ENCODE peak calls at places on chromosome 6, in five cellular contexts. V is central memory CD8-positive, alpha-beta T cell; G is stimulated activated naive B cell treated with anti-CD40 and anti-IgM and Interleukin-4, amounts not matched to agents 10 μg/mL and 1 μg/mL and 100 μg/mL, for 72 hours; D is activated B cell treated with CpG ODN at 0.5 μM for 24 hours; W is activated CD8-positive, alpha-beta T cell treated with anti-CD3 and anti-CD28 coated beads, Interleukin-2, amount 10 ng/mL, durations not matched to agents 7 days and 5 days. S is an unnamed sample.

GRCh38 chr6:9140861-9141534 is 705.7 kb upstream of the SLC35B3 start:
- ATAC-seq in V (no peak), G (no peak), D (no peak), W (no peak), S (no peak)

GRCh38 chr6:56684342-56685101 is 41.8 kb upstream of the DST start:
- ATAC-seq in V (no peak), G (no peak), D (no peak), W (no peak), S (no peak)

GRCh38 chr6:163318071-163318786 is 96.3 kb upstream of the QKI start:
- ATAC-seq in V (no peak), G (no peak), D (no peak), W (no peak), S (no peak)

GRCh38 chr6:166714581-166714980 is 87.5 kb upstream of the RPS6KA2 start:
- ATAC-seq in V (no peak), G (no peak), D (no peak), W (no peak), S (no peak)

GRCh38 chr6:90885611-90886056 is 298.8 kb upstream of the MAP3K7 start:
- ATAC-seq in V (no peak), G (no peak), D (no peak), W (no peak), S (no peak)

GRCh38 chr6:166500246-166500645 is 86.2 kb downstream of the RAMACL start:
- ATAC-seq in V (no peak), G (peak; percentile 12), D (no peak), W (no peak), S (no peak)

GRCh38 chr6:159360306-159360705 is 191.1 kb downstream of the FNDC1 start:
- ATAC-seq in V (no peak), G (no peak), D (no peak), W (no peak), S (no peak)

GRCh38 chr6:52725530-52726192 is 37.6 kb downstream of the GSTA2 start:
- ATAC-seq in V (no peak), G (no peak), D (no peak), W (no peak), S (no peak)

GRCh38 chr6:163813979-163814493 is 399.5 kb downstream of the QKI start:
- ATAC-seq in V (no peak), G (peak; percentile 74), D (peak; percentile 34), W (no peak), S (no peak)

GRCh38 chr6:3592371-3592941 is 135.6 kb upstream of the SLC22A23 start:
- ATAC-seq in V (no peak), G (no peak), D (no peak), W (no peak), S (no peak)

GRCh38 chr6:168201383-168201782 is 118.2 kb downstream of the DACT2 start:
- ATAC-seq in V (no peak), G (no peak), D (no peak), W (no peak), S (no peak)